ENCODE peak calls at places on chromosomes 7 and 10, in five cellular contexts. V is heart left ventricle, B is GM23338, O is upper lobe of right lung, W is A549. R is an unnamed sample.

GRCh38 chr7:79211724-79212123 is 241.7 kb downstream of the MAGI2 start:
- ATAC-seq in W (peak), O (peak), V (no peak), B (no peak), R (no peak)

GRCh38 chr7:8282162-8282561 is 20.2 kb upstream of the ICA1 start:
- ATAC-seq in B (no peak), V (no peak), W (no peak), O (no peak), R (no peak)

GRCh38 chr7:151672706-151673105 is 153.0 kb upstream of the RHEB start:
- ATAC-seq in W (no peak), B (no peak), O (peak), V (peak), R (no peak)

GRCh38 chr10:31136951-31137885 is 105.6 kb upstream of the ZNF438 start:
- ATAC-seq in O (no peak), W (no peak), B (no peak), V (no peak), R (no peak)

GRCh38 chr10:804191-804781 is 114.8 kb upstream of the DIP2C start:
- ATAC-seq in V (no peak), B (peak), W (no peak), O (peak), R (no peak)

GRCh38 chr7:105876964-105877601 is 684 bp upstream of the ATXN7L1 start:
- ATAC-seq in O (peak), W (peak), V (peak), B (peak), R (peak)

GRCh38 chr10:72834183-72834825 is 59.2 kb upstream of the OIT3 start:
- ATAC-seq in O (peak), V (peak), B (peak), W (peak), R (peak)

GRCh38 chr10:13590886-13591285 is 4.1 kb downstream of the PRPF18 start:
- ATAC-seq in V (no peak), O (no peak), W (no peak), B (no peak), R (no peak)

GRCh38 chr7:107830410-107830809 is 27.4 kb upstream of the SLC26A3 start:
- ATAC-seq in V (no peak), W (no peak), B (no peak), O (no peak), R (no peak)

GRCh38 chr7:87858427-87859100 is 17.6 kb downstream of the SLC25A40 start:
- ATAC-seq in O (no peak), B (no peak), W (no peak), V (no peak), R (no peak)

GRCh38 chr7:157192861-157193260 is 54.1 kb downstream of the UBE3C start:
- ATAC-seq in O (no peak), W (no peak), B (no peak), V (no peak), R (no peak)

GRCh38 chr7:75980865-75981449 is 13.4 kb downstream of the TMEM120A start:
- ATAC-seq in W (no peak), V (no peak), O (no peak), B (no peak), R (no peak)

GRCh38 chr7:139618482-139619366 is 95.2 kb downstream of the CLEC2L start:
- ATAC-seq in B (peak), V (peak), O (peak), W (peak), R (no peak)

GRCh38 chr7:30650455-30650854 is 31.8 kb downstream of the CRHR2 start:
- ATAC-seq in W (no peak), V (no peak), B (peak), O (no peak), R (no peak)

GRCh38 chr7:141225916-141226618 is 152.2 kb downstream of the TMEM178B start:
- ATAC-seq in V (no peak), B (no peak), O (no peak), W (no peak), R (no peak)

GRCh38 chr7:105050493-105050892 is 36.5 kb downstream of the KMT2E start:
- ATAC-seq in B (no peak), V (no peak), O (no peak), W (no peak), R (no peak)

GRCh38 chr10:84270708-84271107 is 25.9 kb downstream of the RGR start:
- ATAC-seq in V (no peak), B (no peak), W (no peak), O (peak), R (no peak)

GRCh38 chr10:132066186-132066585 is 440 bp downstream of the JAKMIP3 start:
- ATAC-seq in B (no peak), W (peak), O (no peak), V (no peak), R (no peak)

GRCh38 chr7:92260248-92260781 is 14.5 kb downstream of the ANKIB1 start:
- ATAC-seq in W (peak), B (no peak), O (peak), V (no peak), R (no peak)

GRCh38 chr7:4661871-4662270 is 20.2 kb upstream of the FOXK1 start:
- ATAC-seq in B (no peak), O (no peak), W (no peak), V (no peak), R (no peak)

GRCh38 chr7:155198206-155198892 is 99.3 kb upstream of the INSIG1 start:
- ATAC-seq in O (no peak), V (no peak), W (no peak), B (no peak), R (no peak)

GRCh38 chr10:80090120-80090519 is 11.7 kb downstream of the TMEM254 start:
- ATAC-seq in V (no peak), W (no peak), O (no peak), B (no peak), R (no peak)

GRCh38 chr10:69409176-69409495 is 7.6 kb downstream of the TACR2 start:
- ATAC-seq in B (no peak), O (no peak), W (no peak), V (no peak), R (no peak)

GRCh38 chr10:42556931-42557330 is 81.4 kb downstream of the ZNF33B start:
- ATAC-seq in O (no peak), W (no peak), V (no peak), B (no peak), R (no peak)

GRCh38 chr7:114026486-114027089 is 107.8 kb upstream of the PPP1R3A start:
- ATAC-seq in O (peak), V (no peak), B (no peak), W (no peak), R (no peak)

GRCh38 chr10:29553732-29554260 is 81.0 kb downstream of the SVIL start:
- ATAC-seq in V (no peak), W (no peak), O (peak), B (peak), R (no peak)

GRCh38 chr10:132518572-132519381 is 18.8 kb upstream of the INPP5A start:
- ATAC-seq in B (peak), W (no peak), O (peak), V (peak), R (no peak)

GRCh38 chr7:139936760-139937310 is 107.8 kb downstream of the TBXAS1 start:
- ATAC-seq in W (peak), V (peak), O (peak), B (no peak), R (peak)

GRCh38 chr7:96320437-96320836 is 1.5 kb downstream of the SLC25A13 start:
- ATAC-seq in W (no peak), O (no peak), V (no peak), B (no peak), R (no peak)

DNA sequence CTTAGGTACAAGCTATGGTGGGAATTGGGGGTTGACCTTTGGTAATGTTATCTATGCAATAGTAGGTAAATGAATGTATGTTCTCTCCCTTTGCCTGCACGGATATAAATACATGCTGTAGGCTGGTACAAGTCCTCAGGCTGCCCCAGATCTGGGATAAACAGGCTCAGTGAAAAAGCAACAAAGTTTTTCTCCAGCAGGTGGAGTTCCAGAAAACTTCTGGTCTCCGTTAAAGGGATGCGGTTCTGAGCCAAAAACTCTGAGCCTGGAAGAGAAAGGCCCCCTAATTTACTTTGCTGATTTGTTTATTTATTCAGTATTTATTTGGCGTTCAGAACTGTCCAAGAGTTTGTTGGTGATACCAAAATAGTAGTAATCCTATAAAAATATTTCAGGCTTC is 204.7 kb downstream of the ADRA2A start:
- ATAC-seq in W (peak), B (peak), O (peak), V (no peak), R (no peak)
- TF ChIP-seq CTCF in W (peak), B (peak), O (peak), V (peak), R (no peak)

GRCh38 chr7:22675436-22675835 is 51.6 kb upstream of the IL6 start:
- ATAC-seq in W (no peak), V (no peak), B (no peak), O (peak), R (no peak)
- TF ChIP-seq CTCF in W (no peak), V (no peak), B (no peak), O (no peak), R (no peak)

DNA sequence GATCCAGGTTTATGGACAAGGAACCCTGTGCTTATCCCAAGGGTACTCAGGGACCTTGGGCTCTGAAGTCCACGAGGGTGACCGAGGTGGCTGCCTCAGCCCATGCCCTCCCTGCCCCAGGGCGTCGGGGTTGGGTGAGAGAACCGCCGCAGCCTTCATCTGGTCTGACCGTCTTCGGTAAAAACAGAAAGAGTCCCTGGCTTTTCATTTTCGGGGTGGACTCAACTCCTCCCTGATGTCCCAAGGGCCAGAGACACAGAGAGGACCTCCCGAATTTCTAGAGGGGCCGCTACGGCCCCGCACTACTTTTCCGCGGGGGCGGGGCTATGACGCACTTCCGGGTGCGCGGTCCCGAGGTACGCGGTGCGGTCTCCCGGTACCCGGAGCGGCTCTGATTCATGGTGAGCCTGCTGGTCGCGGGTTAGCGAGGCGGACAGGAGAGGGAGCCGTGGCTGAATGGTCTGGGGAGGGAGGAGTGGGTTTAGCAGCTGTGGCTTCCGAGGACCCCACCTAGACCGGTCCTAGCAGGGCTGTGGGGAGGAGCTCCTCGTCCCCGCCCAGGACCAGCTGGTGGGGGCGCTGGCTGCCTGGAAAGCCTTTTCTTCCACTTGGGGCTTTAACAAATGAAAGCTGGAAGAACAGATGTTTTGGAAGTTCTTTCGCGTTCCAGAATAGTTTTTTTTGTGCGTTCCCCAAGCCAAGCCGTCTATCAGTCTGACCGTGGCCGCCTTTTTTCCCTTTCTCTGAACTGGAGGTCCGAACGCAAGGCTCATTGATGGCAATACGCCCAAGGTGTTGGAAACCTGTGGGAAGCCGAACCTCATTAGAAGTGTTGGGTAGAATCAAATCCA is at the start of gene ZSCAN21:
- ATAC-seq in B (peak), V (peak), W (peak), O (peak), R (peak)
- TF ChIP-seq CTCF in B (peak), V (peak), W (peak), O (peak), R (no peak)

GRCh38 chr7:130297628-130298027 is 4.7 kb downstream of the CPA4 start:
- ATAC-seq in W (no peak), B (no peak), O (no peak), V (no peak), R (no peak)
- TF ChIP-seq CTCF in W (no peak), B (no peak), O (no peak), V (no peak), R (no peak)